ENCODE peak calls at places on chromosome 3, in four cellular contexts. N is AG04450, W is GM23338, H is hepatocyte. O is an unnamed sample.

GRCh38 chr3:145735631-145736030 is 425.4 kb downstream of the PLOD2 start:
- DNase-seq in N (no peak), W (no peak), H (no peak), O (no peak)

GRCh38 chr3:179348325-179349013 is 960 bp downstream of the MFN1 start:
- DNase-seq in N (no peak), W (no peak), H (peak; percentile 18), O (no peak)

GRCh38 chr3:159417761-159418160 is 570.9 kb upstream of the IL12A start:
- DNase-seq in N (no peak), W (no peak), H (no peak), O (no peak)

GRCh38 chr3:119662604-119663377 is 2.4 kb upstream of the POPDC2 start:
- DNase-seq in N (no peak), W (no peak), H (no peak), O (no peak)

GRCh38 chr3:129238945-129239705 is 10.3 kb upstream of the COPG1 start:
- DNase-seq in N (no peak), W (no peak), H (no peak), O (peak; percentile 31)

GRCh38 chr3:90241481-90241880 is 1134.1 kb downstream of the EPHA3 start:
- DNase-seq in N (no peak), W (no peak), H (no peak), O (no peak)

GRCh38 chr3:120369000-120369399 is 19.8 kb upstream of the LRRC58 start:
- DNase-seq in N (no peak), W (no peak), H (peak; percentile 41), O (no peak)

GRCh38 chr3:38002940-38003339 is 12.4 kb downstream of the VILL start:
- DNase-seq in N (no peak), W (no peak), H (no peak), O (no peak)

GRCh38 chr3:127792664-127793292 is 29.5 kb downstream of the MGLL start:
- DNase-seq in N (peak; percentile 95), W (no peak), H (peak; percentile 69), O (peak; percentile 38)

GRCh38 chr3:126259411-126260391 is 79.3 kb upstream of the ALDH1L1 start:
- DNase-seq in N (no peak), W (peak; percentile 66), H (peak; percentile 49), O (no peak)

GRCh38 chr3:2024713-2025112 is 74.0 kb upstream of the CNTN4 start:
- DNase-seq in N (no peak), W (no peak), H (no peak), O (no peak)

GRCh38 chr3:143771258-143771657 is 77.0 kb downstream of the SLC9A9 start:
- DNase-seq in N (no peak), W (no peak), H (no peak), O (no peak)

GRCh38 chr3:33437556-33438283 is 2.5 kb downstream of the UBP1 start:
- DNase-seq in N (no peak), W (peak; percentile 57), H (peak; percentile 48), O (no peak)

GRCh38 chr3:12886106-12886679 is 44.8 kb upstream of the RPL32 start:
- DNase-seq in N (no peak), W (no peak), H (no peak), O (no peak)

GRCh38 chr3:124850212-124850611 is 37.0 kb downstream of the ITGB5 start:
- DNase-seq in N (no peak), W (no peak), H (no peak), O (no peak)

GRCh38 chr3:175956964-175957363 is 1097.8 kb downstream of the NAALADL2 start:
- DNase-seq in N (no peak), W (peak; percentile 78), H (no peak), O (no peak)

GRCh38 chr3:63295806-63296205 is 17.7 kb downstream of the SYNPR start:
- DNase-seq in N (no peak), W (no peak), H (no peak), O (no peak)

DNA sequence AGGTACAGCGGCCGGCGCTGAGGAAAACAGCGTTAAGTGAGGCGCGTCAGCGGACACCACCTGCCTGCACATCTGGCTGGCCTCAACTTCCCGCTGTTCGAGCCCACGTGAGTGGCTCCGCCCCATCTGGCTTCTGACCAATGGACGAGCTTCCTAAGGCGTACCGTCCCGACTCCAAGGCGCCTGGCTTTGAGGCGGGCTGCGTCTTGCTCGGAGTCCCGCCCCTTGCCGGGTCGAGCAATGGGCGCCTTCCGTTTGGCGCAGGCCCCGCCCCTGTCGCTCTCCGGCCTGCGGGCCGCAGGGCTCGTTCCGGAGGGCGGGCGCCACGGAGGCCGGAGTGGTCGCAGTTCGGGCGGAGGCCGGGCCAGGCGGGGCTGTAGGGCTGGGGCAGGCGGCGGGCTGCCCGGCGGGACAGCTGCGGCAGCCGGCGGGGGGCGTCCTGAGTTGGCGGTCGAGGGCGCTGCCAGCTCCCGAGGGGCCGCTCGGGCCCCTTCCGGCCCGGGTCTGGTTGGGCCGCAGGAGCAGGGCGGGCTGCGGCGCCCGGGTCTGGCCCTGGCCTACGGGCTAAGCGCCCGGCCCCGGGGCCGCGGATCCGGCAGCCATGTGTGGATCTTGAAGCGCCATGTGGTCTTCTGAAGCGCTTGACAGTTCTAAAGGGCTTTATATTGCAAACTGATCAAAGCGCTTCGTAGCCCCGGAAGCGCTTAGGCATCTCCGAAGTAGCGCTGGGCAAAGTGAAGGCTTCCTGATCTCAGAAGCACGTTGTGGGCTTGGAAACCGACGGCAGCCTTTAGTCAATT is at the start of gene TATDN2:
- DNase-seq in N (peak; percentile 82), W (peak; percentile 99), H (peak; percentile 96), O (peak; percentile 98)
- TF ChIP-seq CTCF in N (no peak), W (no peak), H (no peak), O (no peak)

GRCh38 chr3:57160731-57161086 is 4.4 kb downstream of the IL17RD start:
- DNase-seq in N (no peak), W (no peak), H (no peak), O (no peak)
- H3K4me3 ChIP-seq in N (no peak overlapping the region), W (peak overlapping the region; percentile 40), H (no peak overlapping the region), O (no peak overlapping the region)

GRCh38 chr3:53222183-53222901 is 33.5 kb downstream of the TKT start:
- DNase-seq in N (no peak), W (peak; percentile 34), H (no peak), O (no peak)
- H3K27ac ChIP-seq in N (peak overlapping the region; percentile 21), W (peak overlapping the region; percentile 88), H (no peak overlapping the region), O (no peak overlapping the region)

GRCh38 chr3:4290272-4290893 is 12.8 kb upstream of the SETMAR start:
- DNase-seq in N (no peak), W (peak; percentile 55), H (peak; percentile 45), O (peak; percentile 35)
- TF ChIP-seq CTCF in N (peak; percentile 93), W (peak; percentile 87), H (peak; percentile 82), O (peak; percentile 92)

GRCh38 chr3:82520846-82521245 is 759.4 kb upstream of the GBE1 start:
- DNase-seq in N (no peak), W (no peak), H (no peak), O (no peak)
- H3K4me3 ChIP-seq in N (no peak overlapping the region), W (no peak overlapping the region), H (no peak overlapping the region), O (no peak overlapping the region)

DNA sequence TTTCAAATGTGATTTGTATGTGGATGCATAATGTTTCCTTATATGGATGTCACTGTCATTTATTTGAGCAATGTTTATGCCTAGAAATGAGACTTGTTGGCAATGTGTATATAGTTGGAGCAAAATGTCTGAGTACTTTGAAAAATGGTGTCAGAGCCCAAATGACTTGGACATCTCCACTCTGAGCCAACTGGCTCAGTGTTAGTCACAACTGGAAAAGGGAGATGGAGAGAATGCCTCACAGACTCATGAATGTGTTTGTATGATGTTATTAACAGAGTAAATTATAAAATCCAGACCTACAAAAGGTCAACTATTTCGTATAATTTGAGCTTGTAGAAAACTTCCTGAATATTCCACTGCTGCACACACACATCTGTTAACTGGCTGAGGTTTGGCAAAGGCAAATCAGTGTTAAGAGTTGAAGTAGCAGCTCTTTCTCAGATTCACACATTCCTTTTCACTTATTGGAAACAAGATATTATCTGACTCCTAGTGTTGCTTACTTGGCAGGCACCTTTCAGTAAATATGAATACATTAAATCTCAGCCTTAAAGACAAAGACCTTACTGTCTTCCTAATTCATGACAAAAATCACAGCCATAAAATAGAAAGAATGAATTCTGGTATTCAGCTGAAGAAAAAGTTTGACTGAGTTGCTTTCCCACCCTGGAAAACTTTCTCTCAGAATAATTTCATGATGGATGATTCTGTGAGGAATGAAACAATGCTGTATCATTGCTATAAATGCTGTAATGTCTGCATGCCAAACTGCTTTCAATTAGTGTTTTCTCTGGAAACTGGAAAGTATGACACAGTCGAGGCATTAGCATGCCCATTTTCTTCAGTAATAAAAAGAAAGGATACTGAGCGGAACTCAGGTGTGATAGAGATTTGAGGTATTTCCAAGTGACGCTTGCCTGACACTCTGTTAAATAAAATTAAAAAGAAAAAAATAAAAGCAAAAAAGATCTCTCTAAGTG is 27.0 kb downstream of the ADIPOQ start:
- DNase-seq in N (no peak), W (no peak), H (no peak), O (no peak)
- H3K27ac ChIP-seq in N (no peak overlapping the region), W (no peak overlapping the region), H (no peak overlapping the region), O (no peak overlapping the region)

O was measured in tibial artery.